ENCODE peak calls at places on chromosomes 6 and 20, in seven cellular contexts. M is hepatocyte, S is astrocyte, J is colonic mucosa, H is uterus, V is suprapubic skin, N is astrocyte of the spinal cord. C is an unnamed sample.

GRCh38 chr6:119586250-119586882 is 236.8 kb upstream of the MAN1A1 start:
- DNase-seq in H (no peak), J (no peak), V (no peak), M (no peak), N (no peak), S (no peak), C (no peak)

GRCh38 chr6:31534521-31535040 is 5.8 kb downstream of the MCCD1 start:
- DNase-seq in H (no peak), V (no peak), N (no peak), S (no peak), J (no peak), M (no peak), C (no peak)

GRCh38 chr6:150254671-150255228 is 111.9 kb downstream of the PPP1R14C start:
- DNase-seq in S (peak), N (no peak), H (no peak), M (no peak), J (no peak), V (no peak), C (peak)

GRCh38 chr6:3569817-3570216 is 113.0 kb upstream of the SLC22A23 start:
- DNase-seq in H (no peak), M (no peak), V (no peak), J (no peak), N (no peak), S (no peak), C (no peak)

GRCh38 chr6:164942271-164942670 is 367.1 kb downstream of the C6orf118 start:
- DNase-seq in J (no peak), H (no peak), M (no peak), S (no peak), V (no peak), N (no peak), C (no peak)

GRCh38 chr6:111092006-111092405 is 4.7 kb downstream of the SLC16A10 start:
- DNase-seq in H (no peak), V (no peak), M (no peak), J (no peak), N (no peak), S (no peak), C (no peak)

GRCh38 chr6:22110042-22110441 is 186.8 kb downstream of the PRL start:
- DNase-seq in M (no peak), V (no peak), N (no peak), H (no peak), J (no peak), S (no peak), C (no peak)

GRCh38 chr6:106527979-106528378 is 101.3 kb downstream of the RTN4IP1 start:
- DNase-seq in S (peak), J (no peak), M (no peak), N (peak), V (no peak), H (no peak), C (peak)

GRCh38 chr6:142165227-142165626 is 18.2 kb downstream of the VTA1 start:
- DNase-seq in N (no peak), J (no peak), V (no peak), S (no peak), H (no peak), M (no peak), C (no peak)

DNA sequence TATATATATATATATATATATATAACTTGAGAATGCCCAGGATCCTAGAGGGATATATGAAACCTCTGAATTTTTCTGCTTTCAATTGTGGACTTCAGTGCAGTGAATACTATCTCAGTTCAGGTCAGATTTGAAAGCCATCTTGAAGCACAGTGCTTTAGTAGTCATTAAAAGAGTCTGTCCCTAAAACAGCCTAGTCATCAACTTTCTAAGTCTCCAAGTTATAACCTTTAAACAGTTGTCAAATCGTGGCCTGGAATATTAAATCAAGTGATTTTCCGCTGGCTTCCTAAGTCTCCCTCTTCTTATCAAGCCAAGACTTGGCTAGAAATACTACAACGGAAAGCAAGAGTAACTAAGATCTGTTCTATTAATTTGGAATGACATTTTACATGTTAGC is 45.9 kb downstream of the SCML4 start:
- DNase-seq in H (no peak), J (no peak), V (no peak), M (no peak), N (no peak), S (no peak), C (no peak)
- H3K4me3 ChIP-seq in H (no peak), J (no peak), V (no peak), M (no peak), N (no peak), S (no peak), C (no peak)

DNA sequence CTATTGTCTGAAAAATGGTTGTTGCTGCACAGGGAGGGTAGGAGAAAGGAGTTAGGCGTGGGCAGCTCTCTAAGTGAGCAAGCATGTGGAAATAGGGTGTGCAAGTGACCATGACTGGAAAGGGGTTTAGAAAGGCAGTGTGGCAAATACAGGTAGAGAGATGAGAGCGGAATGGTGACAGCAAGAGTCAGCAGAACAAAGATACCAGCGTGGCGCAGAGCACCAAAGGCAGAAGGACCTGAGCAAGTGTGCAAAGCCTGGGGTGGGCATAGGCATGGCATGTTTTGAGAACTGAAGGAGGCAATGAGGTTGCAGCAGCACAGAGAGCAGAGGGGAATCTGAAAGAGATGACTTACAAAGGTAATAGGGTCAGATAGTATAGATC is 17.0 kb downstream of the RNF217 start:
- DNase-seq in N (no peak), V (no peak), H (no peak), M (no peak), J (no peak), S (no peak), C (no peak)
- TF ChIP-seq CTCF in N (no peak), V (no peak), H (no peak), M (no peak), J (no peak), S (no peak), C (no peak)

GRCh38 chr6:17985934-17986655 is 1.3 kb downstream of the KIF13A start:
- DNase-seq in J (no peak), V (no peak), S (no peak), M (no peak), H (no peak), N (no peak), C (no peak)
- H3K4me3 ChIP-seq in J (peak), V (peak), S (peak), M (peak), H (peak), N (peak), C (peak)

DNA sequence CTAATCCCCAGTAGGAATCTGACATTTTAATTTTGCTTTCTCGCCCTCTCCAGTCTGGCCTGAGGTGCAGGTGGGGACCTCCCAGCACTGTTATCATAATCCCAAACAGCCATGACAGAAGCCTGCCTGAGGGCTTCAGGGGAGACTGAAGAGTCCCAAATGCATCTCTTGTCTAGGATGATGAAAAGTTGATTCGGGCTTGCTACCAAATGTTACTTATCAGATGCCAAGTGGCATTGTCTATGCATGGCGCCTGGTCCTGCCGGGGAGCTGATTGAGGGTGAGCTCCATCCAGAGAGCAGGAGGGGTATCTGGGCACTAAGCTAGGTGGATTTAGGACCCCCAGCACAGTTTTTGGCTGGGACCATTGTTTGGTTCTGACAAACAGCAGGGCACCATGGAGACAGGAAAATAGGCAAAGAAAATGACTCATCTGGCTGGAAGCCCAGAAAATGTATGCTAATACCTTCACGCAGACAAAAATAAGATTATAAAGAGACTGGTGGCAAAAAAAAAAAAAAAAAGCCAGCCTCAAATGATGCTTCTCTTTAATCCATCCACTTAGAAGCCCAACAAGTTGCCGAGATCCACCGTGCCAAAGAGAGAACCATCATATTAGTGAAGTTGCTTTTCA is 513.7 kb upstream of the SULF2 start:
- DNase-seq in M (peak), V (no peak), J (no peak), S (peak), H (peak), N (peak), C (peak)
- TF ChIP-seq CTCF in M (no peak), V (no peak), J (no peak), S (no peak), H (no peak), N (no peak), C (no peak)

DNA sequence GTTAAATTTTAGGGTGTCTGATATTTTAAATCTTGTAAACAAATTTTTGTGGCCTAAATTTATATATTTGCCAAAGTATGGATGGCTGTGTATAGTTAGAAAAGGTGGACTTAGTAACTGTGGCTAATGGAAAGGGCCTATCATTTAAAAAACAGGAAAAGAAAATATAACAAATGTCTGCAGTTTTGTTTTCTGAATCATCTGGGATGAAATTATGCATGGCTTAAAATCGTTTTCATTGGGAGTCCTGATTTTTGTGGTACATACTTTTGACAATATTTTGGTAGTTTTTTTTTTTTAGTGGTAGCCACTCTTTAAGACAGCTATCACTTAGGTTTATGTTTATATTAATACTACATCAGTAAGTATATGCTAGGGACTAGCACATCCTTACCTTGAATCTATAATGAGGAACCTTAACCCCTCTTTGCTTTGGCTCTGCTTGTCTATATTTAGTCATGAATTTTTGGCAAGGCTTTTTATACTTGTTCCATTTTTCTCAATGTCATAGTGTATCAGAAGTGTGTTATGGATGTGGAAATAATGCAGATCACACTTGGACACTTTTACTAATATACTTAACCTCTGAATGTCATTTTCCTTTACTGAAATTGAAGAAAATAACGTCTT is 5.6 kb downstream of the ARID1B start:
- DNase-seq in N (peak), J (no peak), H (no peak), S (no peak), M (no peak), V (no peak), C (peak)
- H3K4me3 ChIP-seq in N (peak), J (peak), H (peak), S (peak), M (peak), V (peak), C (peak)

DNA sequence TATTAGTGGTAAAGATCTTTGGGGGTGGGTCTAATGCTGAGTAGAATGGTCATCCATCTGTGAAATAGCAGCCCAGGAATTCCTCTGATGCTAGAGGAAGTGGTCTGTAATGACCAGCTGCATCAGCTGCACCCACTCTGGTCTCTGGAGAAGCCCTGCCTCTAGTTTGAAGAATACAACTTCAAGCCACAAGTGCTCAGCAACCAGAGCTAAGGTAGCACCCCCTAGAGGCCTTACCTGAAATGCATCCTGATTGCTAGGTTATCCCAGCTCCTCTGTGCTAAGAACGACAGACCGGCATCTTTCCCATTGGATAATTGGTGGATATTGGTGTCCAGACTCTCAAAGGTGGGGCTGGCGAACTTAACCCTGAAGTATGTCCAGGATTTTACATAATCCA is 58.2 kb downstream of the DNAH8 start:
- DNase-seq in N (no peak), J (peak), H (no peak), M (peak), V (no peak), S (no peak), C (no peak)
- TF ChIP-seq CTCF in N (peak), J (peak), H (no peak), M (peak), V (peak), S (peak), C (no peak)

GRCh38 chr6:36340671-36341454 is 4.2 kb upstream of the BNIP5 start:
- DNase-seq in H (peak), V (peak), J (peak), N (peak), S (no peak), M (peak), C (peak)
- H3K4me3 ChIP-seq in H (no peak), V (peak), J (peak), N (no peak), S (peak), M (no peak), C (no peak)